ENCODE peak calls at places on chromosomes 7 and 10, in nine cellular contexts. N, X, Z, R, G, J, I, H and M are unnamed samples.

GRCh38 chr10:114874827-114875541 is 53.4 kb downstream of the FHIP2A start:
- DNase-seq in N (peak), X (peak), Z (peak), R (no peak), G (no peak), J (no peak), I (peak), H (peak), M (no peak)

GRCh38 chr10:95605163-95605562 is 44.0 kb upstream of the SORBS1 start:
- DNase-seq in N (no peak), X (peak), Z (no peak), R (no peak), G (no peak), J (no peak), I (no peak), H (no peak), M (no peak)

GRCh38 chr10:36469585-36469984 is 655.8 kb upstream of the ANKRD30A start:
- DNase-seq in N (no peak), X (no peak), Z (no peak), R (no peak), G (no peak), J (no peak), I (no peak), H (no peak), M (no peak)

GRCh38 chr7:97013025-97013424 is 7.7 kb downstream of the DLX6 start:
- DNase-seq in N (no peak), X (no peak), Z (no peak), R (no peak), G (no peak), J (peak), I (no peak), H (no peak), M (no peak)

GRCh38 chr7:134750083-134751062 is 29.1 kb upstream of the CALD1 start:
- DNase-seq in N (peak), X (peak), Z (peak), R (peak), G (peak), J (peak), I (peak), H (peak), M (peak)

GRCh38 chr10:108788891-108789290 is 1134.4 kb downstream of the XPNPEP1 start:
- DNase-seq in N (no peak), X (no peak), Z (no peak), R (no peak), G (no peak), J (no peak), I (no peak), H (no peak), M (no peak)

GRCh38 chr10:113425596-113425995 is 127.3 kb upstream of the HABP2 start:
- DNase-seq in N (no peak), X (no peak), Z (no peak), R (peak), G (no peak), J (no peak), I (no peak), H (no peak), M (no peak)

GRCh38 chr7:100516135-100516812 is 22.7 kb upstream of the AGFG2 start:
- DNase-seq in N (no peak), X (no peak), Z (peak), R (no peak), G (peak), J (no peak), I (no peak), H (peak), M (no peak)

GRCh38 chr10:91022390-91022789 is 101.5 kb upstream of the ANKRD1 start:
- DNase-seq in N (no peak), X (peak), Z (no peak), R (no peak), G (no peak), J (no peak), I (no peak), H (no peak), M (no peak)

GRCh38 chr7:66247387-66248078 is 42.4 kb downstream of the TPST1 start:
- DNase-seq in N (no peak), X (no peak), Z (no peak), R (no peak), G (no peak), J (no peak), I (no peak), H (no peak), M (no peak)

GRCh38 chr7:91850455-91850854 is 30.0 kb downstream of the MTERF1 start:
- DNase-seq in N (no peak), X (no peak), Z (no peak), R (no peak), G (no peak), J (no peak), I (no peak), H (no peak), M (no peak)

GRCh38 chr7:94452257-94452656 is 57.4 kb upstream of the CASD1 start:
- DNase-seq in N (no peak), X (peak), Z (no peak), R (no peak), G (no peak), J (peak), I (no peak), H (peak), M (no peak)

GRCh38 chr10:70658582-70659136 is 13.6 kb upstream of the ADAMTS14 start:
- DNase-seq in N (no peak), X (no peak), Z (no peak), R (no peak), G (no peak), J (no peak), I (no peak), H (no peak), M (no peak)

GRCh38 chr7:78443811-78444210 is 645.2 kb downstream of the PHTF2 start:
- DNase-seq in N (no peak), X (no peak), Z (no peak), R (no peak), G (no peak), J (no peak), I (no peak), H (no peak), M (no peak)

GRCh38 chr10:125071008-125071407 is 89.4 kb downstream of the CTBP2 start:
- DNase-seq in N (no peak), X (no peak), Z (no peak), R (no peak), G (no peak), J (no peak), I (no peak), H (no peak), M (no peak)

GRCh38 chr7:17611611-17612010 is 313.2 kb downstream of the AHR start:
- DNase-seq in N (no peak), X (no peak), Z (no peak), R (no peak), G (no peak), J (no peak), I (no peak), H (no peak), M (no peak)

GRCh38 chr10:61565819-61566560 is 96.7 kb upstream of the CABCOCO1 start:
- DNase-seq in N (no peak), X (no peak), Z (no peak), R (no peak), G (no peak), J (no peak), I (no peak), H (no peak), M (no peak)

GRCh38 chr7:139850906-139851305 is 21.8 kb downstream of the TBXAS1 start:
- DNase-seq in N (no peak), X (no peak), Z (no peak), R (no peak), G (no peak), J (no peak), I (no peak), H (no peak), M (no peak)

GRCh38 chr7:135664046-135664589 is 1.8 kb downstream of the STMP1 start:
- DNase-seq in N (no peak), X (no peak), Z (no peak), R (no peak), G (no peak), J (no peak), I (no peak), H (no peak), M (peak)

GRCh38 chr10:15714847-15715246 is 4.9 kb downstream of the ITGA8 start:
- DNase-seq in N (no peak), X (no peak), Z (no peak), R (no peak), G (no peak), J (no peak), I (no peak), H (no peak), M (no peak)

GRCh38 chr10:80163741-80164341 is 31.3 kb downstream of the PLAC9 start:
- DNase-seq in N (no peak), X (no peak), Z (no peak), R (no peak), G (no peak), J (no peak), I (no peak), H (no peak), M (no peak)

GRCh38 chr7:101595766-101596537 is 33.1 kb downstream of the MYL10 start:
- DNase-seq in N (no peak), X (no peak), Z (no peak), R (no peak), G (no peak), J (no peak), I (no peak), H (no peak), M (no peak)

GRCh38 chr7:128021361-128021760 is 9.9 kb downstream of the LRRC4 start:
- DNase-seq in N (no peak), X (no peak), Z (no peak), R (no peak), G (no peak), J (no peak), I (no peak), H (peak), M (no peak)

GRCh38 chr7:157293413-157293788 is 43.4 kb upstream of the DNAJB6 start:
- DNase-seq in N (no peak), X (no peak), Z (no peak), R (no peak), G (no peak), J (no peak), I (no peak), H (no peak), M (no peak)

GRCh38 chr7:137944168-137944567 is 57.7 kb downstream of the CREB3L2 start:
- DNase-seq in N (no peak), X (no peak), Z (no peak), R (no peak), G (no peak), J (no peak), I (no peak), H (no peak), M (no peak)

GRCh38 chr7:73718438-73718881 is 1.0 kb downstream of the STX1A start:
- DNase-seq in N (no peak), X (no peak), Z (no peak), R (no peak), G (no peak), J (no peak), I (no peak), H (peak), M (no peak)